ENCODE peak calls at places on chromosomes 11 and 22, in five cellular contexts. D, K, F, A and W are unnamed samples.

GRCh38 chr11:64086263-64086938 is 50.7 kb downstream of the FLRT1 start:
- DNase-seq in D (no peak), K (no peak), F (no peak), A (no peak), W (no peak)

GRCh38 chr11:2130881-2131352 is 8.3 kb downstream of the IGF2 start:
- DNase-seq in F (no peak), D (no peak), K (no peak), A (no peak), W (no peak)

GRCh38 chr11:69153661-69154060 is 2.1 kb upstream of the SMIM38 start:
- DNase-seq in D (no peak), F (no peak), A (no peak), K (no peak), W (no peak)

GRCh38 chr11:74988541-74989268 is at the start of gene NEU3:
- DNase-seq in F (peak; percentile 89), A (peak; percentile 88), K (peak; percentile 88), D (peak; percentile 85), W (peak; percentile 83)

GRCh38 chr22:42000466-42000865 is 1.9 kb downstream of the WBP2NL start:
- DNase-seq in K (no peak), A (no peak), F (no peak), D (no peak), W (no peak)

GRCh38 chr11:100876826-100877545 is 189.9 kb downstream of the ARHGAP42 start:
- DNase-seq in D (peak; percentile 82), F (no peak), K (no peak), A (no peak), W (peak; percentile 47)

GRCh38 chr11:118132385-118133151 is 20.1 kb downstream of the SCN4B start:
- DNase-seq in F (no peak), D (peak; percentile 43), A (no peak), K (no peak), W (peak; percentile 57)

GRCh38 chr11:70703141-70704052 is 305.1 kb downstream of the CTTN start:
- DNase-seq in D (no peak), K (no peak), F (no peak), A (no peak), W (no peak)

GRCh38 chr11:75259711-75260110 is 19.1 kb downstream of the TPBGL start:
- DNase-seq in D (no peak), A (no peak), K (no peak), F (peak; percentile 11), W (no peak)

GRCh38 chr11:113986351-113987140 is 11.6 kb downstream of the HTR3A start:
- DNase-seq in F (no peak), D (no peak), A (no peak), K (no peak), W (no peak)

GRCh38 chr11:118415051-118415738 is 13.8 kb downstream of the ATP5MG start:
- DNase-seq in D (no peak), K (no peak), A (no peak), F (no peak), W (no peak)

GRCh38 chr11:129189646-129190045 is 2.5 kb downstream of the ARHGAP32 start:
- DNase-seq in A (no peak), D (no peak), K (no peak), F (no peak), W (peak; percentile 15)

GRCh38 chr22:20116951-20117645 is at the start of gene TRMT2A:
- DNase-seq in K (peak; percentile 99), F (peak; percentile 97), A (peak; percentile 100), D (peak; percentile 98), W (peak; percentile 97)
- TF ChIP-seq CTCF in K (peak; percentile 32), F (no peak), A (no peak), D (no peak), W (no peak)

GRCh38 chr11:396948-397548 is 3.0 kb downstream of the PKP3 start:
- DNase-seq in A (peak; percentile 65), D (no peak), K (peak; percentile 58), F (peak; percentile 61), W (no peak)

GRCh38 chr11:394034-394857 is at the start of gene PKP3:
- DNase-seq in F (peak; percentile 87), A (no peak), D (peak; percentile 97), K (peak; percentile 91), W (peak; percentile 94)

GRCh38 chr11:394858-395655 is 1.0 kb downstream of the PKP3 start:
- DNase-seq in D (no peak), F (no peak), A (no peak), K (no peak), W (no peak)

GRCh38 chr11:395866-396265 is 1.9 kb downstream of the PKP3 start:
- DNase-seq in A (no peak), D (peak; percentile 41), K (no peak), F (no peak), W (no peak)

DNA sequence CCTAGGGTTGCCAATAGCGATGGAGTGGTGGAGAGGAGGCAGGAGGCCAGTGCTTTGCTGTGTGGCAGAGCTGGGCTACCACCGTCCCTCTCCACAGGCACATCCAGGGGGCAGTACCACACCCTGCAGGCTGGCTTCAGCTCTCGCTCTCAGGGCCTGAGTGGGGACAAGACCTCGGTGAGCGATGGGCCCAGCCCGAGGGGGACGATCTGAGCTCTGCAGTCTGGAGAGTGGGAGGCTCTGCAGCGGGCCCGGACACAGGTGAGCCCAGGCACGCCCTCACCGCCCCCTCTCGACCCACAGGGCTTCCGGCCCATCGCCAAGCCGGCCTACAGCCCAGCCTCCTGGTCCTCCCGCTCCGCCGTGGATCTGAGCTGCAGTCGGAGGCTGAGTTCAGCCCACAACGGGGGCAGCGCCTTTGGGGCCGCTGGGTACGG is 2.5 kb downstream of the PKP3 start:
- DNase-seq in D (no peak), A (no peak), F (no peak), K (peak; percentile 47), W (no peak)
- TF ChIP-seq CTCF in D (peak; percentile 17), A (peak; percentile 24), F (no peak), K (no peak), W (no peak)

GRCh38 chr11:6604081-6604626 is 580 bp downstream of the ILK start:
- DNase-seq in K (no peak), A (peak; percentile 47), D (peak; percentile 46), F (no peak), W (peak; percentile 37)
- TF ChIP-seq CTCF in K (peak; percentile 19), A (peak; percentile 42), D (no peak), F (no peak), W (no peak)

GRCh38 chr11:30046211-30046945 is 29.5 kb upstream of the KCNA4 start:
- DNase-seq in D (no peak), K (no peak), A (no peak), F (no peak), W (no peak)
- TF ChIP-seq CTCF in D (no peak), K (no peak), A (peak; percentile 14), F (no peak), W (no peak)

GRCh38 chr22:35043251-35043931 is 22.6 kb upstream of the ISX start:
- DNase-seq in D (no peak), K (no peak), A (no peak), F (no peak), W (peak; percentile 3)
- TF ChIP-seq CTCF in D (no peak), K (no peak), A (peak; percentile 66), F (no peak), W (no peak)

DNA sequence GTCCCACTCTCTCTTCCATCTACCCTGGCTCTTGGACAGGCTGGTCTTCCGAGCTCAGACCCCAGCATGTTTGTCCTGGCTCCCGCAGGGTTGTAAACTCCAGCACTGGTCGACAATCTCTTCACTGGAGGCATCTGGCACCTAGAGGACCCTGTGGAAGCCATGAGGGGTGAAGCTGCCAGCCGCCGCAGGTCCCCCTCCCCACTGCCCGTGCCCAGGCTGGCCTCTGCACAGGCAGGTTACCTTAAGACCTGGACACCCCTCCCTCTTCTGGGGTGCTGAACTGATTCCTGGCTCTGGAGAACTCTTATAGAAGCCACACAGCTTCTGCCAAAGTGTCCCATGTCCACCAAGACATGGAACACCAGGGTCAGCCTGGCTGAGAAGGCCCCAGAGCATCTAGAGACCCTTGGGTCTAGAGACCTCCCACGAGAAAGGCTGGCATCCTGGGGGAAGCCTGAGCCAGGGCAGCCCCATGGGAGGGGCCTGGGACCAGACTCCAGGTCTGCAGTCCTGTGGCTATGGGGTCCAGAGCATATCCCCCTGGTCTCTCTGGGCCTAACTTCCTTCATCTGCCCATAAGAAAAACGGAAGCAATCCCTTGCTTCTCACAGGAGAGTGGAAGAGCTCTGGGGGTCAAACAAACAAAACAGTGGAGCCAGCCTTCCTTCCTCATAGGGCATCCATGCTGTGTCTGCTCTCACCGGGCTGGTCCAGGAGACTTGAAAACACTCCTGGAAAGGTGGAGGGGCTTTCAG is 30.6 kb downstream of the LMO1 start:
- DNase-seq in K (peak; percentile 18), D (no peak), F (no peak), A (no peak), W (no peak)
- TF ChIP-seq CTCF in K (no peak), D (no peak), F (no peak), A (no peak), W (no peak)

DNA sequence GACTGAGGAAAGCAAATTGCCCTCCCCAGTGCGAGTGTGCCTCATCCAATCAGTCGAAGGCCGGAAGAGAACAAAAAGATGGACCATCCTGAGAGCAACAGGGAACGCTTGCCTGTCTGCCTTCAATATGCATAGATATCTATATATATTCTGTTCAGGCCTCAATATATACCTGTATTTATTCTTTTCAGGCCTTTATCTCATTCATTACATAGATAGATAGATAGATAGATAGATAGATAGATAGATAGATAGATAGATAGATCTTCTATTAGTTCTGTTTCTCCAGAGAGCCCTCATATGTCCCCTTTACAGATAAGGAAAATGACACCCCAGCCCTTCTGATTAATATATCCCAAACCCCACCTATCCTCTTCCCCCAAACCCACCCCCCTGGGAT is 55.1 kb upstream of the LMO2 start:
- DNase-seq in K (no peak), A (no peak), D (no peak), F (no peak), W (no peak)
- TF ChIP-seq CTCF in K (no peak), A (no peak), D (no peak), F (no peak), W (no peak)

GRCh38 chr11:65719887-65720236 is 736 bp downstream of the RNASEH2C start:
- DNase-seq in A (no peak), F (peak; percentile 39), K (peak; percentile 49), D (peak; percentile 48), W (peak; percentile 30)
- TF ChIP-seq CTCF in A (no peak), F (no peak), K (no peak), D (no peak), W (no peak)

GRCh38 chr11:132803436-132803835 is 728.9 kb downstream of the OPCML start:
- DNase-seq in A (no peak), K (no peak), F (no peak), D (peak; percentile 71), W (no peak)

GRCh38 chr11:132802932-132803331 is 729.4 kb downstream of the OPCML start:
- DNase-seq in A (no peak), K (no peak), D (no peak), F (no peak), W (no peak)

DNA sequence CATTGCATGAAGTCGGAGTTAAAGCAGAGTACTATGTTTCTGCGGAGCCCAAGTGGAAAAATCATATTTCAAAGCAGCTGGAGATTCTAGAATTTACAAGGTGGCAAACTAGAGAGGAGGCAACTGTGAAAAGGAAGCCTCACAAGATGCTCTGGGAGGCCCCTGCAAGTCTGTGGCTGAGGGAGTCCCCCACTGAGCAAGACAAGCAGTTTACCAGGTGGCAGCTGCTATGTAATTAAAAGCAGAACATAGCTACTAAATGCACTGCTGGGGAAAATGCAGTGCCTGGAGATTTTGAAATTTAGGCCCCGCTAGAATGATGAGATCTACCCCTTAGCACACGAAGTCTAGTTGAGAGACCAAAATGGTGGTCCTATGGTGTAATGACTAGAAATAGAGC is 728.0 kb downstream of the OPCML start:
- DNase-seq in A (no peak), K (no peak), F (no peak), D (no peak), W (no peak)
- TF ChIP-seq CTCF in A (no peak), K (no peak), F (no peak), D (no peak), W (no peak)